ENCODE peak calls at places on chromosomes 4 and X, in six cellular contexts. H is GM12864; G is heart left ventricle; N is activated CD8-positive, alpha-beta T cell treated with anti-CD3 and anti-CD28 coated beads for 36 hours; C is neural crest cell; O is mammary epithelial cell. B is an unnamed sample.

GRCh38 chrX:52420824-52421443 is 52.1 kb downstream of the XAGE2 start:
- DNase-seq in N (no peak), G (no peak), O (no peak), H (no peak), C (no peak), B (no peak)

GRCh38 chr4:70746179-70746839 is 24.5 kb downstream of the RUFY3 start:
- DNase-seq in G (no peak), C (no peak), H (no peak), N (no peak), O (no peak), B (no peak)

GRCh38 chr4:4673070-4673469 is 131.2 kb upstream of the STX18 start:
- DNase-seq in O (no peak), C (peak), N (peak), G (no peak), H (no peak), B (no peak)

GRCh38 chrX:155857561-155857960 is 23.6 kb upstream of the VAMP7 start:
- DNase-seq in G (no peak), C (no peak), H (no peak), O (no peak), N (no peak), B (no peak)

GRCh38 chr4:28357985-28358384 is 1497.3 kb downstream of the STIM2 start:
- DNase-seq in G (no peak), O (peak), C (no peak), N (no peak), H (no peak), B (no peak)

GRCh38 chr4:55925235-55925634 is 23.5 kb upstream of the CEP135 start:
- DNase-seq in H (no peak), G (no peak), C (no peak), N (no peak), O (no peak), B (no peak)

GRCh38 chrX:42696551-42697129 is 81.3 kb downstream of the PPP1R2C start:
- DNase-seq in O (no peak), N (no peak), G (no peak), H (no peak), C (no peak), B (no peak)

GRCh38 chrX:68829594-68830485 is 1.0 kb downstream of the EFNB1 start:
- DNase-seq in C (no peak), O (no peak), H (no peak), N (peak), G (no peak), B (peak)

GRCh38 chr4:27148211-27148895 is 287.7 kb downstream of the STIM2 start:
- DNase-seq in C (no peak), H (no peak), N (no peak), G (no peak), O (no peak), B (no peak)

GRCh38 chr4:81343046-81343445 is 128.0 kb upstream of the PRKG2 start:
- DNase-seq in N (no peak), O (no peak), H (no peak), G (no peak), C (no peak), B (no peak)

GRCh38 chr4:183591301-183591700 is 67.7 kb downstream of the RWDD4 start:
- DNase-seq in H (no peak), G (no peak), N (no peak), C (no peak), O (peak), B (no peak)

GRCh38 chr4:150261571-150261970 is 183.3 kb downstream of the DCLK2 start:
- DNase-seq in H (no peak), G (no peak), O (peak), C (no peak), N (no peak), B (no peak)

GRCh38 chr4:91279899-91280298 is 1023.9 kb upstream of the GRID2 start:
- DNase-seq in G (peak), C (no peak), N (no peak), H (no peak), O (no peak), B (no peak)

GRCh38 chr4:83387922-83388676 is 53.5 kb upstream of the HPSE start:
- DNase-seq in G (no peak), N (peak), O (no peak), C (no peak), H (no peak), B (no peak)

GRCh38 chrX:154721155-154721554 is 29.7 kb downstream of the GAB3 start:
- DNase-seq in O (no peak), G (no peak), C (no peak), N (no peak), H (no peak), B (no peak)

GRCh38 chrX:107654778-107655761 is 26.8 kb downstream of the PRPS1 start:
- DNase-seq in N (peak), C (peak), O (peak), G (peak), H (no peak), B (no peak)

GRCh38 chrX:86013792-86014191 is 33.6 kb downstream of the CHM start:
- DNase-seq in O (no peak), C (no peak), G (no peak), N (no peak), H (no peak), B (no peak)

GRCh38 chr4:103032575-103032974 is 13.1 kb upstream of the SLC9B1 start:
- DNase-seq in C (no peak), H (no peak), G (no peak), N (peak), O (peak), B (no peak)

GRCh38 chr4:184807797-184808718 is 17.7 kb downstream of the ACSL1 start:
- DNase-seq in O (peak), N (no peak), C (peak), G (peak), H (no peak), B (no peak)

GRCh38 chr4:17189322-17189721 is 290.9 kb upstream of the LDB2 start:
- DNase-seq in C (no peak), G (no peak), O (no peak), N (no peak), H (no peak), B (no peak)

GRCh38 chr4:182261651-182262223 is 18.5 kb downstream of the TENM3 start:
- DNase-seq in O (peak), N (no peak), H (no peak), C (no peak), G (no peak), B (no peak)

GRCh38 chrX:142884853-142885252 is 140.9 kb upstream of the SPANXN4 start:
- DNase-seq in O (no peak), H (no peak), N (no peak), C (no peak), G (no peak), B (no peak)

GRCh38 chrX:21907250-21907649 is 33.3 kb upstream of the SMS start:
- DNase-seq in N (no peak), G (no peak), O (no peak), C (no peak), H (no peak), B (no peak)

GRCh38 chr4:174398728-174399127 is 115.0 kb downstream of the CEP44 start:
- DNase-seq in N (no peak), O (peak), H (no peak), C (no peak), G (no peak), B (no peak)

GRCh38 chr4:91340843-91341242 is 962.9 kb upstream of the GRID2 start:
- DNase-seq in G (no peak), O (no peak), H (no peak), C (no peak), N (no peak), B (no peak)

GRCh38 chr4:156608651-156609050 is 362.9 kb downstream of the PDGFC start:
- DNase-seq in H (no peak), G (no peak), O (no peak), N (no peak), C (no peak), B (no peak)

GRCh38 chrX:45850775-45851433 is 650.2 kb upstream of the DIPK2B start:
- DNase-seq in G (peak), C (peak), O (peak), H (no peak), N (peak), B (no peak)

GRCh38 chr4:75302648-75303047 is 211.6 kb downstream of the RCHY1 start:
- DNase-seq in C (no peak), G (no peak), H (no peak), N (no peak), O (no peak), B (no peak)

GRCh38 chr4:102871772-102872171 is 3.0 kb downstream of the CISD2 start:
- DNase-seq in N (no peak), H (no peak), C (no peak), G (no peak), O (no peak), B (no peak)

GRCh38 chrX:42673411-42673810 is 104.6 kb downstream of the PPP1R2C start:
- DNase-seq in G (no peak), N (no peak), H (no peak), O (no peak), C (no peak), B (no peak)

GRCh38 chrX:103941201-103941975 is 21.0 kb upstream of the TMSB15B start:
- DNase-seq in O (peak), C (no peak), H (no peak), G (no peak), N (no peak), B (no peak)

GRCh38 chr4:71293705-71294104 is 45.1 kb upstream of the SLC4A4 start:
- DNase-seq in C (no peak), G (no peak), O (peak), N (no peak), H (no peak), B (no peak)

GRCh38 chr4:89263265-89263664 is 44.3 kb downstream of the GPRIN3 start:
- DNase-seq in C (no peak), N (no peak), G (no peak), O (no peak), H (no peak), B (no peak)

GRCh38 chr4:38800956-38801450 is 3.6 kb downstream of the TLR1 start:
- DNase-seq in C (no peak), O (no peak), H (no peak), G (no peak), N (no peak), B (no peak)

GRCh38 chrX:34559325-34559724 is 97.8 kb downstream of the TMEM47 start:
- DNase-seq in G (no peak), N (peak), O (peak), H (no peak), C (no peak), B (no peak)

GRCh38 chr4:184356366-184356765 is 118.0 kb downstream of the IRF2 start:
- DNase-seq in G (no peak), O (peak), N (peak), C (no peak), H (no peak), B (no peak)

GRCh38 chrX:16885628-16886027 is 15.5 kb upstream of the RBBP7 start:
- DNase-seq in O (no peak), C (no peak), N (no peak), H (no peak), G (no peak), B (no peak)

GRCh38 chr4:34365891-34366290 is 1878.4 kb downstream of the ARAP2 start:
- DNase-seq in C (no peak), H (no peak), O (no peak), N (no peak), G (no peak), B (no peak)

GRCh38 chrX:48490661-48491060 is 14.7 kb downstream of the FTSJ1 start:
- DNase-seq in G (no peak), N (no peak), C (no peak), O (peak), H (no peak), B (peak)

DNA sequence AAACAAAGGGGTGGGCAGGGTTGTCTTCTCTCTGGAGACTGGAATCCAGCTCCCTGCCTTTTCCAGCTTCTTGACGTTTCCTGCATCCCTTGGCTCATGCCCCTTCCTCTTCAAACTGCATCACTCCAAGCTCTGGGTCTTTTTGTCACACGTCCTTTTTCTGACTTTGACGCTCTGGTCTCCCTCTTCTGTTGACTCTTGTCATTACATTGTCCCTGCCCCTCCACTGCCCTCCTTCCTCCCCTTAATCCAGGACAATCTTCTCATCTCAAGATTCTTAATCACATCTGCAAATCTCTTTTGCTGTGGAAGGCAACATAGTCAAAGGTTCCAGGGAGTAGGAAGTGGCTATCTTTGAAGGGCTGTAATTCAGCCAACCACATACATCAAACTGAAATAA is 178.3 kb downstream of the TMA16 start:
- DNase-seq in N (no peak), C (no peak), G (no peak), H (no peak), O (no peak), B (no peak)
- TF ChIP-seq CTCF in N (peak), C (no peak), G (no peak), H (peak), O (no peak), B (no peak)

DNA sequence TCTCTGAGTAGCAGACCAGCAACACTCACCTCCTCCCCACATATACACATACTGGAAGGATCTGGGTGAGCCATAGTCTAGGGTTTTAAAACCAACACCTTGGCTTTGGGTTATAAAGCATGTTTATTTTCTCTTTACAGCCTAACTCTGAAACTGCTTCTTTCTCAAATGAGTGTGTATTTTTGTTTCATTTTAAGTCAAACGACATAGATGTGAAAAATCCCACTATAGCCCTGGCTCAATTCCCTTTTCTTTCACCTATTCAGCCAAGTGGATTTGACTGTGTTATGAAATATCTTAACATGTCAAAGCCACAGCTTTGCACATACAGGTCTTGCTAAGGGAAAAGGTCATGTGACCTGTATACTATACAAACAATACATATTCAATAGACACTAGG is 13.8 kb downstream of the NEXMIF start:
- DNase-seq in H (no peak), O (no peak), C (no peak), G (no peak), N (no peak), B (no peak)
- TF ChIP-seq CTCF in H (no peak), O (no peak), C (no peak), G (no peak), N (no peak), B (no peak)

DNA sequence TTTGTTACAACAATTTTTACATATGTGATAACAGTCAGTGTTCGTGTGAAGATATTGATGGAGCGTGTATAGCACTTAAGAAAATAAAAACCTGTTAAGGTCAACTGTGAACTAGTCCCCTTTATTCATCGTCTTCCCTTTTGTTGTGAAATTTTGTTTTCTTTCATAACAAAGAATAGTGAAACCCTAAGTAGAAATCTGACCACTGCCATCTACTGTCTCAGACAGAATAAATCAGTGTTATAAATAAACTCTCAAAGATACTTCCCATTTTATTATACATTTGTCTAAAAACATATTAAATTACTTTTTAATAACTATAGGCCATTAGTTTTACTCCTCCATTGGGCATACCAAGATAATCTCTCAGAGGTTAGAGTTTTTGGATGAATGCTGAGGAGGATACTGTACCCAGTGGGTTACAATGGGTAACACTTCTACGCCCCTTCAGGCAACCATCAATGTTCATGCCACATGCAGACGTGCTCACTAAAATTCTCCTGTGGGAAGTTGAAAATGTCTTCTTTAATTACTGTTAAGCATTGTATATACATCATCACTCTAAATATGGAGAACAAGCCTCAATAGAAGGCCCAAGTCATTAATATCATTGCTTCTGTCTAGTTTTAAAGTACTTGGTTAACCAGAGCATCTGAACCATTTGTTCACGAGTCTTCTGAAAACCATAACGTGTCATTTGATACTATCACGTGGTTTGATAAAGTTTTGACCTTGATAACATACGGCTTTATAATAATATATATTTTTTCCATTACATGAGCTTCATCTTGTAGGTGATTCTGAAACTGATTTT is 171.2 kb downstream of the TMA16 start:
- DNase-seq in O (no peak), G (no peak), N (no peak), C (no peak), H (no peak), B (no peak)
- TF ChIP-seq CTCF in O (no peak), G (no peak), N (no peak), C (no peak), H (no peak), B (peak)

GRCh38 chr4:40507977-40508376 is 121.7 kb downstream of the RBM47 start:
- DNase-seq in C (no peak), O (no peak), H (no peak), N (peak), G (no peak), B (no peak)

GRCh38 chr4:40514409-40515025 is 115.1 kb downstream of the RBM47 start:
- DNase-seq in G (no peak), C (no peak), N (no peak), O (no peak), H (no peak), B (no peak)

GRCh38 chr4:40515398-40516293 is 114.0 kb downstream of the RBM47 start:
- DNase-seq in C (no peak), N (peak), G (no peak), H (peak), O (no peak), B (no peak)

GRCh38 chr4:40515037-40515397 is 114.6 kb downstream of the RBM47 start:
- DNase-seq in H (no peak), G (no peak), N (no peak), O (peak), C (no peak), B (no peak)

DNA sequence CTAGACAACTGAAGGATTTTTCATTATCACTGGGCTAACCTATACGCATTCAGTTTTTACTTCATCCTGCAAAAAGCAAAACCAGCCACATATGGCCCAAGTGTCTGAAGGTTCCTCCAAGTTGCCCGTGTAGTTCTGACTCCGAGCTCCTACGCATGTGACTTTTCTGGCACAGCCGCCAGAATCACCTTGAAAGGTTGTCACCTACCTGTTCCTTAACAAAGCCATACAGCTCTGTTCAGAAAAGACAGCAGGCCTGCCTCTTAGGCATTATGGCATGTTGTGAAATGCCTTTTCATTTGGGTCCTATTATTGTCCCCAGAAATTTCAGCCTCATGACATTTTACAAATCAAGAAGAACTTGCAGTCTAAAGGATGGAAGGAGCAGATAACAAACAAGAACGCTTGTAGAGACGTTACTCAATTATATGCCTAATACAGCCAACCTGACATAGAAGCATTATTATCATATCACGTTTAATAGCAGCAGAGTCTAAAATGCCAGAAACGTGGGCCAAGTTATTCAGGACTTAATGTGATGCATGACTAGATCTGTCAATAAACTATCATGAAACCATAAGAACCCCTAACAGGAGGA is 118.5 kb downstream of the RBM47 start:
- DNase-seq in C (no peak), G (no peak), O (no peak), H (no peak), N (no peak), B (no peak)
- TF ChIP-seq CTCF in C (no peak), G (no peak), O (no peak), H (no peak), N (no peak), B (no peak)

DNA sequence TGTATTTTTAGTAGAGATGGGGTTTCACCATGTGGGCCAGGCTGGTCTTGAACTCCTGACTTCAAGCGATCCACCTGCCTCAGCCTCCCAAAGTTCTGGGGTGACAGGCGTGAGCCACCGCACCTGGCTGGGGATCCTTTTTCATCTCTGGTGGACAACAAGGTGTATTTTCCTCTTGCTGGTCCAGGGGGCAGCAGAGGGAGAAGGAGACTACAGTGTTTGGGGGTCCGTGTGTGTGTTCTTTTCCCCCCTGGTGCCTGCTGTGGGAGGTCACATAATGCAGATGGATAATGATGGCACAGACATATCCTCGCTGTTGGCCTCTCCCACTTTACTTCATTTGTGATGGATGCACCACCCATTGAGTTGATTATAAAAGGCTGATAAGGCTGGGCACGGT is 39.0 kb upstream of the CD99 start:
- DNase-seq in N (no peak), G (no peak), O (no peak), H (no peak), C (no peak), B (no peak)
- TF ChIP-seq CTCF in N (no peak), G (peak), O (no peak), H (peak), C (peak), B (peak)

DNA sequence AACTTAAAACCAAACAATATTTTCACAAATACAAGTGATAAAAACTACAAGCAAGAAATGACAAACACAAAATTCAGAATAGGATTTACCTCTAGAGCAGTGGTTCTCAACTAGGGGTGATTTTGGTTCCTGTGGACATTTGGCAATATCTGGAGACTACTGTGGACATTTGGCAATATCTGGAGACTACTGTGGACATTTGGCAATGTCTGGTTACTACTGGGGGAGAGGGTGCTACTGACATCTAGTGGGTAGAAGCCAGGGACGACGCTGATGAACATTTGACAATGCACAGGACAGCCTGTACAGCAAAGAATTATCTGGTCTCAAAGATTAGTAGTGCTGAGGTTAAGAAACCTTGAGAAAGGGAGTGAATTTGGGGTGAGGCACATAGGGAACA is 169.8 kb downstream of the CLCN4 start:
- DNase-seq in H (no peak), C (no peak), O (no peak), G (no peak), N (no peak), B (no peak)
- TF ChIP-seq CTCF in H (peak), C (peak), O (no peak), G (peak), N (no peak), B (peak)